ENCODE peak calls at places on chromosomes 5 and 9, in eight cellular contexts. O is AG04449; L is activated naive CD4-positive, alpha-beta T cell; Z is colonic mucosa; W is aorta; A is GM03348; X is RWPE1; D is sigmoid colon. S is an unnamed sample.

GRCh38 chr9:109010676-109011655 is 2.3 kb downstream of the CTNNAL1 start:
- DNase-seq in O (peak; percentile 29), L (no peak), Z (no peak), W (no peak), A (peak; percentile 35), X (peak; percentile 66), D (no peak), S (no peak)

GRCh38 chr5:140632366-140633080 is 452 bp downstream of the CD14 start:
- DNase-seq in O (no peak), L (no peak), Z (peak; percentile 70), W (peak; percentile 86), A (peak; percentile 51), X (no peak), D (peak; percentile 81), S (peak; percentile 48)

GRCh38 chr9:137550958-137551655 is 572 bp upstream of the MRPL41 start:
- DNase-seq in O (no peak), L (no peak), Z (no peak), W (peak; percentile 89), A (no peak), X (no peak), D (no peak), S (peak; percentile 36)

GRCh38 chr9:132135456-132135855 is 26.4 kb upstream of the NTNG2 start:
- DNase-seq in O (no peak), L (no peak), Z (no peak), W (no peak), A (no peak), X (no peak), D (no peak), S (no peak)

GRCh38 chr5:155222393-155222792 is 208.8 kb downstream of the KIF4B start:
- DNase-seq in O (no peak), L (no peak), Z (no peak), W (no peak), A (no peak), X (no peak), D (no peak), S (no peak)

GRCh38 chr9:89311346-89312153 is 555 bp downstream of the CKS2 start:
- DNase-seq in O (no peak), L (no peak), Z (peak; percentile 30), W (peak; percentile 82), A (no peak), X (peak; percentile 13), D (peak; percentile 67), S (no peak)

GRCh38 chr5:93585054-93585751 is 2.2 kb downstream of the NR2F1 start:
- DNase-seq in O (no peak), L (no peak), Z (no peak), W (no peak), A (peak; percentile 80), X (peak; percentile 20), D (peak; percentile 69), S (no peak)

GRCh38 chr9:130426883-130427282 is 17.9 kb upstream of the ASS1 start:
- DNase-seq in O (no peak), L (no peak), Z (peak; percentile 81), W (peak; percentile 85), A (peak; percentile 75), X (peak; percentile 100), D (no peak), S (peak; percentile 37)

GRCh38 chr5:176652136-176652535 is 4.9 kb downstream of the TSPAN17 start:
- DNase-seq in O (no peak), L (no peak), Z (no peak), W (no peak), A (peak; percentile 55), X (peak; percentile 43), D (no peak), S (no peak)

GRCh38 chr5:113070901-113071300 is 94.3 kb downstream of the DCP2 start:
- DNase-seq in O (no peak), L (no peak), Z (no peak), W (no peak), A (no peak), X (no peak), D (no peak), S (no peak)

GRCh38 chr5:124888050-124888506 is 141.6 kb upstream of the ZNF608 start:
- DNase-seq in O (no peak), L (no peak), Z (no peak), W (no peak), A (no peak), X (no peak), D (no peak), S (no peak)

GRCh38 chr9:6414291-6414690 is 1.3 kb downstream of the UHRF2 start:
- DNase-seq in O (peak; percentile 41), L (no peak), Z (peak; percentile 33), W (no peak), A (peak; percentile 68), X (no peak), D (no peak), S (no peak)

GRCh38 chr5:156693113-156693512 is 157.0 kb upstream of the PPP1R2B start:
- DNase-seq in O (no peak), L (no peak), Z (no peak), W (no peak), A (no peak), X (no peak), D (no peak), S (no peak)

GRCh38 chr5:51396797-51397196 is 13.5 kb downstream of the ISL1 start:
- DNase-seq in O (no peak), L (no peak), Z (no peak), W (no peak), A (no peak), X (peak; percentile 40), D (no peak), S (no peak)

GRCh38 chr5:126023894-126024575 is 399.2 kb upstream of the GRAMD2B start:
- DNase-seq in O (no peak), L (no peak), Z (no peak), W (no peak), A (no peak), X (no peak), D (no peak), S (no peak)

GRCh38 chr5:83972236-83972635 is 251.6 kb upstream of the HAPLN1 start:
- DNase-seq in O (no peak), L (no peak), Z (no peak), W (no peak), A (no peak), X (peak; percentile 21), D (no peak), S (no peak)

GRCh38 chr9:126456396-126456795 is 129.8 kb downstream of the MVB12B start:
- DNase-seq in O (no peak), L (no peak), Z (no peak), W (no peak), A (peak; percentile 34), X (no peak), D (no peak), S (no peak)

GRCh38 chr5:159341914-159342313 is 11.6 kb upstream of the IL12B start:
- DNase-seq in O (no peak), L (no peak), Z (peak; percentile 54), W (no peak), A (peak; percentile 78), X (peak; percentile 89), D (no peak), S (peak; percentile 89)

GRCh38 chr5:130141689-130142320 is 237.5 kb downstream of the CHSY3 start:
- DNase-seq in O (no peak), L (no peak), Z (no peak), W (peak; percentile 73), A (peak; percentile 51), X (peak; percentile 51), D (no peak), S (no peak)

GRCh38 chr9:69173891-69174644 is at the start of gene TJP2:
- DNase-seq in O (no peak), L (no peak), Z (peak; percentile 44), W (peak; percentile 93), A (peak; percentile 79), X (peak; percentile 57), D (peak; percentile 82), S (peak; percentile 46)